ENCODE peak calls at places on chromosomes 11 and 22, in six cellular contexts. X, K, Z, G, M and R are unnamed samples.

GRCh38 chr11:12822623-12823022 is 148.4 kb downstream of the TEAD1 start:
- DNase-seq in X (no peak), K (no peak), Z (no peak), G (no peak), M (no peak), R (no peak)

GRCh38 chr11:14503023-14503422 is 3.4 kb upstream of the COPB1 start:
- DNase-seq in X (no peak), K (no peak), Z (no peak), G (no peak), M (no peak), R (no peak)

GRCh38 chr11:43393765-43394355 is 35.1 kb downstream of the TTC17 start:
- DNase-seq in X (no peak), K (no peak), Z (no peak), G (no peak), M (peak), R (no peak)

GRCh38 chr22:24178502-24179440 is 2.5 kb upstream of the SUSD2 start:
- DNase-seq in X (no peak), K (no peak), Z (peak), G (no peak), M (no peak), R (no peak)

GRCh38 chr22:30208631-30209603 is 37.6 kb downstream of the LIF start:
- DNase-seq in X (peak), K (peak), Z (no peak), G (peak), M (no peak), R (no peak)

GRCh38 chr22:38873469-38874411 is 1.7 kb upstream of the CBX6 start:
- DNase-seq in X (no peak), K (no peak), Z (no peak), G (peak), M (no peak), R (no peak)

GRCh38 chr11:19281041-19281440 is 40.3 kb upstream of the E2F8 start:
- DNase-seq in X (no peak), K (no peak), Z (no peak), G (no peak), M (peak), R (no peak)

GRCh38 chr11:60363542-60364525 is 14.5 kb upstream of the MS4A7 start:
- DNase-seq in X (peak), K (no peak), Z (peak), G (peak), M (peak), R (no peak)

GRCh38 chr11:103877221-103877620 is 159.2 kb upstream of the DDI1 start:
- DNase-seq in X (no peak), K (no peak), Z (no peak), G (peak), M (no peak), R (no peak)

GRCh38 chr22:20065896-20066616 is 14.0 kb upstream of the DGCR8 start:
- DNase-seq in X (no peak), K (no peak), Z (no peak), G (no peak), M (no peak), R (no peak)

GRCh38 chr11:75813126-75813525 is 1.9 kb upstream of the UVRAG start:
- DNase-seq in X (no peak), K (no peak), Z (no peak), G (no peak), M (no peak), R (no peak)

GRCh38 chr22:24146190-24146616 is 35.1 kb upstream of the SUSD2 start:
- DNase-seq in X (peak), K (no peak), Z (peak), G (peak), M (peak), R (no peak)

GRCh38 chr22:39901519-39902146 is 749 bp downstream of the GRAP2 start:
- DNase-seq in X (no peak), K (no peak), Z (no peak), G (no peak), M (no peak), R (no peak)

GRCh38 chr11:132186699-132187098 is 816.3 kb downstream of the NTM start:
- DNase-seq in X (no peak), K (no peak), Z (peak), G (no peak), M (no peak), R (no peak)

GRCh38 chr22:40463727-40464126 is 93.3 kb downstream of the SGSM3 start:
- DNase-seq in X (no peak), K (no peak), Z (no peak), G (no peak), M (no peak), R (no peak)

GRCh38 chr11:73553266-73553665 is 44.6 kb downstream of the FAM168A start:
- DNase-seq in X (no peak), K (no peak), Z (no peak), G (no peak), M (no peak), R (no peak)

GRCh38 chr22:50310949-50311444 is 3.6 kb upstream of the PLXNB2 start:
- DNase-seq in X (no peak), K (no peak), Z (no peak), G (no peak), M (no peak), R (no peak)

GRCh38 chr11:35593143-35593542 is 25.1 kb upstream of the FJX1 start:
- DNase-seq in X (peak), K (no peak), Z (no peak), G (peak), M (no peak), R (no peak)

GRCh38 chr11:11297578-11297977 is 55.5 kb downstream of the CSNK2A3 start:
- DNase-seq in X (no peak), K (no peak), Z (no peak), G (peak), M (no peak), R (no peak)

GRCh38 chr11:27403195-27403594 is 40.2 kb upstream of the CCDC34 start:
- DNase-seq in X (no peak), K (no peak), Z (no peak), G (no peak), M (no peak), R (no peak)

GRCh38 chr11:71996946-71997345 is 1.8 kb upstream of the IL18BP start:
- DNase-seq in X (no peak), K (peak), Z (no peak), G (no peak), M (peak), R (no peak)

GRCh38 chr11:75303544-75304224 is 47.8 kb downstream of the ARRB1 start:
- DNase-seq in X (no peak), K (no peak), Z (no peak), G (no peak), M (no peak), R (no peak)

GRCh38 chr11:123545726-123546125 is 108.7 kb downstream of the SCN3B start:
- DNase-seq in X (no peak), K (no peak), Z (peak), G (no peak), M (no peak), R (no peak)

GRCh38 chr11:76689861-76690260 is 19.3 kb upstream of the LRRC32 start:
- DNase-seq in X (no peak), K (no peak), Z (no peak), G (no peak), M (no peak), R (no peak)

GRCh38 chr11:10443721-10444120 is 11.3 kb upstream of the AMPD3 start:
- DNase-seq in X (no peak), K (no peak), Z (no peak), G (no peak), M (no peak), R (no peak)

GRCh38 chr11:66126808-66127555 is 56.9 kb downstream of the PACS1 start:
- DNase-seq in X (no peak), K (no peak), Z (no peak), G (peak), M (peak), R (no peak)

GRCh38 chr11:44623321-44623715 is 57.9 kb downstream of the CD82 start:
- DNase-seq in X (no peak), K (no peak), Z (no peak), G (no peak), M (no peak), R (peak)

GRCh38 chr11:111761056-111761455 is 5.1 kb downstream of the PPP2R1B start:
- DNase-seq in X (no peak), K (no peak), Z (no peak), G (no peak), M (no peak), R (no peak)

GRCh38 chr22:35685731-35686130 is 31.9 kb upstream of the APOL5 start:
- DNase-seq in X (no peak), K (no peak), Z (no peak), G (no peak), M (no peak), R (no peak)

GRCh38 chr11:37642321-37642720 is 1044.3 kb upstream of the RAG2 start:
- DNase-seq in X (no peak), K (no peak), Z (no peak), G (no peak), M (no peak), R (no peak)

GRCh38 chr11:36376315-36376887 is 80.3 kb downstream of the PRR5L start:
- DNase-seq in X (no peak), K (no peak), Z (peak), G (peak), M (peak), R (no peak)

GRCh38 chr11:90392692-90393091 is 169.8 kb upstream of the CHORDC1 start:
- DNase-seq in X (no peak), K (no peak), Z (no peak), G (no peak), M (no peak), R (no peak)
- TF ChIP-seq CTCF in X (no peak), K (no peak), Z (no peak), G (no peak), M (no peak), R (peak)

GRCh38 chr22:43823353-43823908 is 11.3 kb upstream of the EFCAB6 start:
- DNase-seq in X (peak), K (no peak), Z (peak), G (peak), M (no peak), R (peak)

GRCh38 chr22:43825651-43826050 is 13.5 kb upstream of the EFCAB6 start:
- DNase-seq in X (no peak), K (no peak), Z (no peak), G (no peak), M (no peak), R (no peak)

GRCh38 chr22:43824724-43825485 is 12.8 kb upstream of the EFCAB6 start:
- DNase-seq in X (no peak), K (no peak), Z (no peak), G (no peak), M (no peak), R (peak)

GRCh38 chr22:43821606-43822425 is 9.7 kb upstream of the EFCAB6 start:
- DNase-seq in X (no peak), K (no peak), Z (no peak), G (no peak), M (no peak), R (peak)

DNA sequence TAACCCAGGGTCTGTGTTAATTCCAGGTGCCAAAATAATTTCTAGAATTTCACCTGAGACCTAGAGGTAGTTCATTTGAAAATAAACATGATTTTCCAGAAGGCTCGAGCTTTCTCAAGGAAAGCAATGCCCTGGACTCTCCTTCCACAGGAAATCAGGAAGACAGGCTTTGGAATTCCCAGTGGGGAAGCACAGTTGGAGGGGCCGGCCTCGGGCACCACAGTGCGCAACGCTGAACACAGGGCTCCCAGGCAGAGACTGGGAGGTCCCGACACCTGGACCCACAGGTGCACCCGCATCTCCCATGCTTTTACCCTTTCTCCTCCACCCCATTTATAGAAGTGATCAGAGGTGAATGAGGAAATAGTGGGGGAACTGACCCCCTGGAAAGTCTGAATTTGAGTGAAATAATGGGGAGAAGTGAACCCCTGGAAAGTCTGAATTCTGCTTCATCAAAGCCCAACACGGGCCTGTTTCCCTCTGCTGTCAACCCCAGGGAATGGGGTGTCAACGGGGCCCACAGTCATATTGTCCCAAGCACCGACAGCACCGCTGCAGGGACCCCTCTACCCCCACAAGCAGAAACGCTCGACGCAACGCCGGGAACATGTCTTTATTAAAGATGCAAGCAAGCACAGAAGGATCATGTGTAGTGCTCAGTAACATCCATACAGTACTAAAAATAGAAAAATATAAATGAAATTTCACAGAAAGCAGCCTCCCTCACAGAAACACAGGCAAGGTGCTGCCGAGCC is 12.0 kb upstream of the EFCAB6 start:
- DNase-seq in X (no peak), K (no peak), Z (no peak), G (no peak), M (no peak), R (peak)
- TF ChIP-seq CTCF in X (no peak), K (no peak), Z (no peak), G (no peak), M (no peak), R (no peak)

GRCh38 chr22:46994265-46994664 is 231.8 kb downstream of the TBC1D22A start:
- DNase-seq in X (no peak), K (no peak), Z (no peak), G (no peak), M (no peak), R (no peak)

GRCh38 chr22:46993626-46994025 is 231.2 kb downstream of the TBC1D22A start:
- DNase-seq in X (no peak), K (no peak), Z (no peak), G (no peak), M (no peak), R (no peak)

GRCh38 chr22:46996595-46997310 is 234.3 kb downstream of the TBC1D22A start:
- DNase-seq in X (peak), K (no peak), Z (no peak), G (peak), M (no peak), R (no peak)

GRCh38 chr22:46995501-46996360 is 233.3 kb downstream of the TBC1D22A start:
- DNase-seq in X (no peak), K (no peak), Z (no peak), G (no peak), M (no peak), R (no peak)

GRCh38 chr22:46994983-46995382 is 232.5 kb downstream of the TBC1D22A start:
- DNase-seq in X (no peak), K (no peak), Z (no peak), G (no peak), M (no peak), R (no peak)
- TF ChIP-seq CTCF in X (no peak), K (no peak), Z (no peak), G (no peak), M (no peak), R (no peak)

DNA sequence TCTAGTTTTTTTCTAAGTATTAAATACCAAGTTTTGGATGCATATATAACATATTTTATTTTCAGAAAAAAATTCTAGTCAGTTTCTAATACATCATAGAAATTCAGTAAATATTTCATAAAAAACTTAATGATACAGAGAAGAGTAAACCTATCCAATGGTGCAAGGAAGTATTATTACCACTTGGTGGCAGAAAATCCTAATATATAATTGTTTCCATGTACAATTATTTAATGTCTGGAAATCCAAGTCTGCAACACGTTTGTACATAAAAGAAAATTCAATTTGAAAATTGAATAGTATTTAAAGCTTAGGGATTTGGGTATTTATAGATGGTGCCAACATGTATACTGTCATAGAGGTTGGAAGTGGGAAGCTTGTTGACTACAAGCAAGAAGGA is 127.0 kb downstream of the TRPC6 start:
- DNase-seq in X (no peak), K (no peak), Z (no peak), G (no peak), M (no peak), R (no peak)
- TF ChIP-seq CTCF in X (no peak), K (peak), Z (peak), G (peak), M (no peak), R (peak)

GRCh38 chr11:126113963-126114362 is 51.3 kb upstream of the CDON start:
- DNase-seq in X (no peak), K (no peak), Z (no peak), G (no peak), M (peak), R (no peak)

GRCh38 chr11:126115253-126115540 is 52.5 kb upstream of the CDON start:
- DNase-seq in X (peak), K (no peak), Z (no peak), G (peak), M (peak), R (no peak)

GRCh38 chr11:126113515-126113957 is 50.9 kb upstream of the CDON start:
- DNase-seq in X (peak), K (peak), Z (peak), G (peak), M (peak), R (no peak)

GRCh38 chr11:126114486-126115252 is 52.0 kb upstream of the CDON start:
- DNase-seq in X (no peak), K (no peak), Z (no peak), G (no peak), M (no peak), R (no peak)

DNA sequence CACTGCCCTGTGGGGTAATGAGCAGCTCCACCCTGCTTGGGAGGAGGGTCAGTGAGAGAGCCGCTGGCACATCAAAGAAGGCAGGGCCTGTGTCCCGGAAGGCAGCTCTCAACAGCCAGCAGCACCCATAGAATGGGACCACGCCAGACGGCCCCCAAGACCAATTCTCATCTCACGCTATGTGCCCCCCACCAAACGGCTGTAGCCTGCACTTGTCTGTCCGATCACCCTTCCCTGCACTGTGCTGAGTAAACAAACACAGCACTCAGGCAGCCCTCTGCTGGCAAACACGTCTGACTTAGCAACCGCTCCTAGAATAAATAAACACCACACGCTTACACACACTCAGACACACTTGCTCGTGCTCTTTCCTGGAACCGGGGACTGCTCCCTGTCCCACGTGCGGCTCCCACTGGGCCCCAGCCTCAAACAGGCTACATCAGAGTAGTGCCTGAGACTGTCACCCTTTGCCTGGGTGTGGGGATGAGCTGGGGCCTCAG is 53.2 kb upstream of the CDON start:
- DNase-seq in X (peak), K (peak), Z (peak), G (peak), M (peak), R (no peak)
- TF ChIP-seq CTCF in X (no peak), K (peak), Z (peak), G (no peak), M (no peak), R (peak)

GRCh38 chr11:46951864-46952263 is 15.3 kb downstream of the CSTPP1 start:
- DNase-seq in X (no peak), K (no peak), Z (peak), G (no peak), M (no peak), R (no peak)
- TF ChIP-seq CTCF in X (no peak), K (no peak), Z (no peak), G (no peak), M (no peak), R (no peak)

DNA sequence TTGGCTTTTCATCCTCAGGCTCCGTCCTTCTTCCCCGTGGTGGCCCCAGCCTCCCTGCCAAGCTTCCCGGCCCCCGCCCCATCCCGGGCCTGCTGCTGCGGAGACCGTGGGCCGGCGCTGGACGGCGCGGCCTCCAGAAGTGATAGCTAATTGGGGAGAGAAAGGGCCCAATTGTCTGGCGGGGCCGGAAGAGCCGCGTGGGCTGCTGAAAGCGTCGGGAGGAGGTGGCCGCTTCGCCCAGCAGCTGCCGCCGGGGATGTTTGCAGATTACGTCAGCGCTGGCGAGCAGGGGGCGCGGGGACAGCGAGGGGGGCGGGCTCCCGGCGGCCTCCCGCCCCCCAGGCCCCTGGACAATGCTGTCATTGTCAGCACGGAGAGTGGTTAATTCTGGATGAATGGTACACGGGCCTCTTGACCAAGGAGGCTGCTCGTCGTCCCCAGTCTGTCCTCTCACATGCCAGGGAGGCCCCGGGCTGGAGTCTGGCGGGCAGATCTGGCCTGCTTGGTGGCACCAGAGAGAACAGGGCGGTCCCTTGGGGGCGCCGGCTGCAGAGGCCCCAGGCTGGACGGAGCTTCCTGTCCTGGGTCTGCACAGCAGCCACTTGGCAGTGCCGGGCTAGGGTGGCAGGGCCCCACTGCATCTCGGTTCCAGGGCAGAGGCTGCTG is 1.6 kb downstream of the SMIM38 start:
- DNase-seq in X (peak), K (no peak), Z (peak), G (no peak), M (no peak), R (no peak)
- TF ChIP-seq CTCF in X (no peak), K (no peak), Z (no peak), G (no peak), M (no peak), R (no peak)

GRCh38 chr11:126391970-126392637 is 36.6 kb downstream of the ST3GAL4 start:
- DNase-seq in X (no peak), K (peak), Z (peak), G (peak), M (no peak), R (no peak)
- TF ChIP-seq CTCF in X (no peak), K (no peak), Z (peak), G (no peak), M (no peak), R (no peak)